ENCODE peak calls at places on chromosome 3, in ten cellular contexts. W is fibroblast of lung, B is HepG2, L is IMR-90, H is MM.1S, K is A549, F is mesenchymal stem cell, T is neural progenitor cell, C is PC-3, M is OCI-LY7. P is an unnamed sample.

GRCh38 chr3:60573494-60573893 is 677.8 kb downstream of the FHIT start:
- DNase-seq in H (no peak), K (no peak), B (no peak), C (peak; percentile 76), F (peak; percentile 20), W (peak; percentile 65), T (peak; percentile 24), M (no peak), L (peak; percentile 75), P (no peak)

GRCh38 chr3:182484682-182485081 is 308.6 kb upstream of the ATP11B start:
- DNase-seq in T (no peak), K (no peak), L (no peak), H (peak; percentile 80), C (no peak), B (no peak), M (no peak), F (no peak), W (no peak), P (no peak)

GRCh38 chr3:138114988-138115971 is at the start of gene DZIP1L:
- DNase-seq in F (peak; percentile 89), H (peak; percentile 38), K (peak; percentile 57), C (peak; percentile 44), M (no peak), W (peak; percentile 79), B (peak; percentile 23), T (peak; percentile 90), L (peak; percentile 70), P (peak; percentile 81)

GRCh38 chr3:184472723-184473419 is 88.7 kb upstream of the EPHB3 start:
- DNase-seq in F (no peak), T (no peak), H (peak; percentile 85), W (no peak), B (no peak), M (peak; percentile 39), K (no peak), C (no peak), L (no peak), P (no peak)

GRCh38 chr3:125401402-125401801 is 26.3 kb upstream of the ZNF148 start:
- DNase-seq in M (no peak), B (peak; percentile 49), L (peak; percentile 48), W (peak; percentile 69), T (no peak), H (no peak), C (no peak), F (no peak), K (no peak), P (no peak)

GRCh38 chr3:52434491-52435115 is 10.3 kb downstream of the SEMA3G start:
- DNase-seq in C (no peak), T (no peak), M (no peak), B (no peak), L (no peak), K (no peak), F (no peak), H (no peak), W (no peak), P (no peak)

GRCh38 chr3:132351222-132351806 is 34.1 kb downstream of the ACP3 start:
- DNase-seq in F (no peak), K (no peak), W (no peak), H (no peak), C (no peak), T (no peak), M (no peak), B (no peak), L (no peak), P (no peak)

GRCh38 chr3:194522579-194523046 is 35.8 kb upstream of the ATP13A3 start:
- DNase-seq in K (peak; percentile 15), H (no peak), L (peak; percentile 45), M (no peak), C (peak; percentile 82), W (peak; percentile 83), T (no peak), B (no peak), F (peak; percentile 25), P (no peak)

GRCh38 chr3:151197228-151197627 is 5.8 kb downstream of the GPR171 start:
- DNase-seq in K (no peak), W (no peak), H (no peak), F (no peak), B (no peak), L (no peak), C (no peak), M (no peak), T (no peak), P (no peak)

GRCh38 chr3:50317303-50317702 is 5.2 kb downstream of the HYAL2 start:
- DNase-seq in K (no peak), T (no peak), C (peak; percentile 25), F (no peak), L (no peak), M (no peak), H (no peak), B (no peak), W (no peak), P (no peak)

GRCh38 chr3:158379517-158379916 is 191.5 kb upstream of the MLF1 start:
- DNase-seq in K (peak; percentile 8), M (no peak), L (no peak), C (no peak), B (no peak), F (no peak), H (no peak), T (no peak), W (no peak), P (no peak)

GRCh38 chr3:47475029-47475569 is 642 bp downstream of the SCAP start:
- DNase-seq in C (peak; percentile 51), M (no peak), F (peak; percentile 82), B (peak; percentile 25), T (peak; percentile 66), W (peak; percentile 29), H (peak; percentile 22), K (no peak), L (peak; percentile 32), P (peak; percentile 45)

DNA sequence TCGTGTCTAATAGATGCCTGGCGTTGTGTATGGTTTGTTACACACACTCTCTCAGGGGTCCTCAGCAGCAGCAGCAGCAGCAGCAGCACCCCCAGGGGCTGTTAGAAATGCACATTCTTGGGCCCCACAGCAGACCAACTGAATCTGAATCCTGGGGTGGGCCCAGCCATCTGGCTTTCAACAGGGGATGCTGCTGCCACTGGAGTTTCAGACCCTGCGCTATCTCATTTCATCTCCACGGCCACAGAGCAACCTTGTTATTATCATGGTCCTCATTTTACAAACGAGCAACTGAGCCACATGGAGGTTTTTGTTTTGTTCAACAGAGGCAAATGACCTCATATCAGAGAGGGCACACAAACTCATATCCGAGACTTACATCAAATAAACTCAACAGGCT is 47.7 kb downstream of the MGLL start:
- DNase-seq in W (no peak), B (no peak), H (no peak), L (no peak), K (no peak), F (no peak), T (no peak), C (no peak), M (no peak), P (no peak)
- H3K4me2 ChIP-seq in W (peak overlapping the region; percentile 11), B (no peak overlapping the region), H (no peak overlapping the region), L (no peak overlapping the region), K (no peak overlapping the region), F (no peak overlapping the region), T (no peak overlapping the region), C (no peak overlapping the region), M (no peak overlapping the region), P (no peak overlapping the region)

GRCh38 chr3:58434170-58434507 is 507 bp upstream of the PDHB start:
- DNase-seq in F (peak; percentile 17), C (no peak), B (no peak), T (no peak), H (no peak), M (no peak), W (no peak), K (no peak), L (no peak), P (no peak)
- H3K27ac ChIP-seq in F (peak overlapping the region; percentile 23), C (no peak overlapping the region), B (peak overlapping the region; percentile 80), T (peak overlapping the region; percentile 75), H (no peak overlapping the region), M (peak overlapping the region; percentile 31), W (peak overlapping the region; percentile 46), K (peak overlapping the region; percentile 97), L (peak overlapping the region; percentile 74), P (peak overlapping the region; percentile 22)

GRCh38 chr3:134356411-134357040 is 17.7 kb downstream of the AMOTL2 start:
- DNase-seq in T (no peak), C (no peak), K (no peak), B (no peak), W (no peak), L (no peak), F (no peak), M (no peak), H (no peak), P (no peak)
- H3K4me2 ChIP-seq in T (no peak overlapping the region), C (no peak overlapping the region), K (peak overlapping the region; percentile 93), B (no peak overlapping the region), W (peak overlapping the region; percentile 42), L (no peak overlapping the region), F (no peak overlapping the region), M (no peak overlapping the region), H (no peak overlapping the region), P (no peak overlapping the region)

GRCh38 chr3:156483002-156483401 is 71.9 kb downstream of the SSR3 start:
- DNase-seq in F (no peak), B (no peak), H (no peak), T (no peak), C (no peak), M (no peak), W (no peak), K (no peak), L (no peak), P (no peak)

GRCh38 chr3:156488771-156489170 is 66.1 kb downstream of the SSR3 start:
- DNase-seq in L (peak; percentile 68), B (no peak), F (peak; percentile 46), C (no peak), W (peak; percentile 92), H (no peak), M (no peak), K (no peak), T (no peak), P (no peak)

GRCh38 chr3:156483426-156483825 is 71.5 kb downstream of the SSR3 start:
- DNase-seq in K (no peak), W (peak; percentile 92), B (no peak), L (peak; percentile 86), M (peak; percentile 42), T (no peak), H (peak; percentile 97), F (peak; percentile 94), C (peak; percentile 92), P (peak; percentile 39)

GRCh38 chr3:156480949-156481348 is 74.0 kb downstream of the SSR3 start:
- DNase-seq in M (no peak), B (no peak), C (no peak), W (no peak), F (no peak), T (no peak), H (no peak), L (no peak), K (no peak), P (no peak)

DNA sequence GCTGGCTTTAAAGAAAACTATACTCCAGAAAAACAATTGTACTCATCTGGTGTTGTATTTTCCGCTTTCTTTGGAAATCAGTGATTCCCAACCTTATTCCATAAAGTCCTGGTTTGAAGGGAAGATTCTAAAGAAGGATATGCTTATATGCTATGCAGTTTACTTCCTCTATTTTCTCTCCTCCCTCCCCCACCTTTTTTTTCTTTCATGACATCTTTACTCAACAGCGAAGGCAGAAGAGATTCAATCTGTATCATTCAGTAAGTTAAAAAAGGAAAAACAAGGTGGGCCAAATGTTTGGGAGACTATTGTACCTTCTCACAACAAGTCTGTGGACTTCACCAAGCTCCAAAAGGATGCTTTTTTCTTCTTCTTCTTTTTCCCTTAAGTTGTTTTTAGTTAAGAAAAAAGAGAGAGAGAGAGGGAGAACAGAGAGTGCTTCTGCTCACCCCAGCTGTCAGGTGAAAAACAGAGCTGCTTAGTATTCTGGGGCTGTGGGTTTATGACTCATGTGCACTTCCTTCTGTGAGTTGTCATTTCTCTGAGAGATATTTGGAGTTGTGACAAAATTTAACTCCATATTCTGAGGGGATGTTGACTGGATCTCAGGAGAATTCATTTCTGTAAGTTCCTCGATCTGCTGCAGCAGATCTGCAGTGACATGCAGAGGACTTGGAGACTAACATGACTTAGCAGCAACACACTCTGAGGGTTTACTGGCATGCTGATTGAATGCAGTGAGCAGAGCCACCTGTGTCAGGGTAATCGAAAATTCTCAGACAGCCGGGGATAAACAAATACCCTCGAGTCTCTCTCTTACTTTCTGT is 70.7 kb downstream of the SSR3 start:
- DNase-seq in F (peak; percentile 81), H (peak; percentile 88), W (peak; percentile 93), M (peak; percentile 74), B (no peak), C (peak; percentile 84), K (no peak), T (no peak), L (peak; percentile 66), P (peak; percentile 38)
- H3K27ac ChIP-seq in F (peak overlapping the region; percentile 46), H (peak overlapping the region; percentile 86), W (peak overlapping the region; percentile 36), M (peak overlapping the region; percentile 82), B (no peak overlapping the region), C (peak overlapping the region; percentile 79), K (no peak overlapping the region), T (no peak overlapping the region), L (no peak overlapping the region), P (peak overlapping the region; percentile 38)

P was measured in hepatocyte.